ENCODE peak calls at places on chromosomes 3 and 15, in ten cellular contexts. One of them, this sample, is unnamed.

GRCh38 chr15:76327191-76328105 is 9.1 kb upstream of the ISL2 start:
- DNase-seq in Peyer's patch: no peak
- DNase-seq in mucosa of descending colon: no peak
- DNase-seq in BE2C: no peak
- DNase-seq in heart left ventricle: no peak
- DNase-seq in body of pancreas: no peak
- DNase-seq in GM12878: no peak
- DNase-seq in RWPE2: no peak
- DNase-seq in psoas muscle: no peak
- DNase-seq in right atrium auricular region: peak; percentile 51
- DNase-seq in this sample: no peak

GRCh38 chr15:60843482-60843881 is 364.5 kb upstream of the ICE2 start:
- DNase-seq in Peyer's patch: no peak
- DNase-seq in mucosa of descending colon: no peak
- DNase-seq in BE2C: no peak
- DNase-seq in heart left ventricle: no peak
- DNase-seq in body of pancreas: no peak
- DNase-seq in GM12878: no peak
- DNase-seq in RWPE2: no peak
- DNase-seq in psoas muscle: no peak
- DNase-seq in right atrium auricular region: no peak
- DNase-seq in this sample: no peak

GRCh38 chr15:68405426-68406250 is 26.3 kb downstream of the ITGA11 start:
- DNase-seq in Peyer's patch: no peak
- DNase-seq in mucosa of descending colon: no peak
- DNase-seq in BE2C: no peak
- DNase-seq in heart left ventricle: no peak
- DNase-seq in body of pancreas: no peak
- DNase-seq in GM12878: no peak
- DNase-seq in RWPE2: peak; percentile 37
- DNase-seq in psoas muscle: no peak
- DNase-seq in right atrium auricular region: peak; percentile 54
- DNase-seq in this sample: no peak

GRCh38 chr15:77012868-77013267 is 17.9 kb downstream of the PSTPIP1 start:
- DNase-seq in Peyer's patch: no peak
- DNase-seq in mucosa of descending colon: no peak
- DNase-seq in BE2C: no peak
- DNase-seq in heart left ventricle: no peak
- DNase-seq in body of pancreas: no peak
- DNase-seq in GM12878: no peak
- DNase-seq in RWPE2: no peak
- DNase-seq in psoas muscle: no peak
- DNase-seq in right atrium auricular region: no peak
- DNase-seq in this sample: no peak

GRCh38 chr3:182240474-182240873 is 528.7 kb downstream of the SOX2 start:
- DNase-seq in Peyer's patch: no peak
- DNase-seq in mucosa of descending colon: no peak
- DNase-seq in BE2C: no peak
- DNase-seq in heart left ventricle: no peak
- DNase-seq in body of pancreas: no peak
- DNase-seq in GM12878: no peak
- DNase-seq in RWPE2: no peak
- DNase-seq in psoas muscle: no peak
- DNase-seq in right atrium auricular region: no peak
- DNase-seq in this sample: no peak

GRCh38 chr3:21551019-21551418 is 200.0 kb downstream of the ZNF385D start:
- DNase-seq in Peyer's patch: no peak
- DNase-seq in mucosa of descending colon: no peak
- DNase-seq in BE2C: no peak
- DNase-seq in heart left ventricle: no peak
- DNase-seq in body of pancreas: no peak
- DNase-seq in GM12878: no peak
- DNase-seq in RWPE2: no peak
- DNase-seq in psoas muscle: no peak
- DNase-seq in right atrium auricular region: no peak
- DNase-seq in this sample: peak; percentile 28

GRCh38 chr3:12556243-12556722 is 604 bp upstream of the MKRN2 start:
- DNase-seq in Peyer's patch: no peak
- DNase-seq in mucosa of descending colon: peak; percentile 10
- DNase-seq in BE2C: no peak
- DNase-seq in heart left ventricle: no peak
- DNase-seq in body of pancreas: no peak
- DNase-seq in GM12878: no peak
- DNase-seq in RWPE2: no peak
- DNase-seq in psoas muscle: no peak
- DNase-seq in right atrium auricular region: no peak
- DNase-seq in this sample: no peak

GRCh38 chr15:42737529-42738328 is 801 bp upstream of the CDAN1 start:
- DNase-seq in Peyer's patch: no peak
- DNase-seq in mucosa of descending colon: peak; percentile 73
- DNase-seq in BE2C: peak; percentile 34
- DNase-seq in heart left ventricle: no peak
- DNase-seq in body of pancreas: no peak
- DNase-seq in GM12878: no peak
- DNase-seq in RWPE2: peak; percentile 53
- DNase-seq in psoas muscle: no peak
- DNase-seq in right atrium auricular region: no peak
- DNase-seq in this sample: peak; percentile 43

GRCh38 chr15:71278989-71279756 is 163.9 kb downstream of the THSD4 start:
- DNase-seq in Peyer's patch: no peak
- DNase-seq in mucosa of descending colon: peak; percentile 86
- DNase-seq in BE2C: peak; percentile 51
- DNase-seq in heart left ventricle: peak; percentile 58
- DNase-seq in body of pancreas: peak; percentile 86
- DNase-seq in GM12878: no peak
- DNase-seq in RWPE2: peak; percentile 94
- DNase-seq in psoas muscle: peak; percentile 37
- DNase-seq in right atrium auricular region: peak; percentile 81
- DNase-seq in this sample: peak; percentile 81

GRCh38 chr3:4322635-4323034 is 19.5 kb downstream of the SETMAR start:
- DNase-seq in Peyer's patch: no peak
- DNase-seq in mucosa of descending colon: no peak
- DNase-seq in BE2C: no peak
- DNase-seq in heart left ventricle: no peak
- DNase-seq in body of pancreas: no peak
- DNase-seq in GM12878: no peak
- DNase-seq in RWPE2: no peak
- DNase-seq in psoas muscle: no peak
- DNase-seq in right atrium auricular region: no peak
- DNase-seq in this sample: peak; percentile 97

GRCh38 chr3:43629254-43629653 is 7.4 kb upstream of the ANO10 start:
- DNase-seq in Peyer's patch: no peak
- DNase-seq in mucosa of descending colon: no peak
- DNase-seq in BE2C: no peak
- DNase-seq in heart left ventricle: no peak
- DNase-seq in body of pancreas: no peak
- DNase-seq in GM12878: no peak
- DNase-seq in RWPE2: no peak
- DNase-seq in psoas muscle: no peak
- DNase-seq in right atrium auricular region: no peak
- DNase-seq in this sample: no peak

GRCh38 chr15:22224241-22224671 is 143.9 kb downstream of the OR4M2 start:
- DNase-seq in Peyer's patch: no peak
- DNase-seq in mucosa of descending colon: no peak
- DNase-seq in BE2C: no peak
- DNase-seq in heart left ventricle: no peak
- DNase-seq in body of pancreas: no peak
- DNase-seq in GM12878: no peak
- DNase-seq in RWPE2: peak; percentile 56
- DNase-seq in psoas muscle: no peak
- DNase-seq in right atrium auricular region: no peak
- DNase-seq in this sample: no peak
- H3K9me3 ChIP-seq in Peyer's patch: no peaks in the 10 kb centered on the region
- H3K9me3 ChIP-seq in mucosa of descending colon: peaks cover 66% of the 10 kb centered on the region
- H3K9me3 ChIP-seq in BE2C: no peaks in the 10 kb centered on the region
- H3K9me3 ChIP-seq in heart left ventricle: no peaks in the 10 kb centered on the region
- H3K9me3 ChIP-seq in body of pancreas: no peaks in the 10 kb centered on the region
- H3K9me3 ChIP-seq in GM12878: no peaks in the 10 kb centered on the region
- H3K9me3 ChIP-seq in RWPE2: no peaks in the 10 kb centered on the region
- H3K9me3 ChIP-seq in psoas muscle: no peaks in the 10 kb centered on the region
- H3K9me3 ChIP-seq in right atrium auricular region: no peaks in the 10 kb centered on the region
- H3K9me3 ChIP-seq in this sample: no peaks in the 10 kb centered on the region

GRCh38 chr3:114848643-114849350 is 298.3 kb downstream of the ZBTB20 start:
- DNase-seq in Peyer's patch: no peak
- DNase-seq in mucosa of descending colon: no peak
- DNase-seq in BE2C: peak; percentile 50
- DNase-seq in heart left ventricle: no peak
- DNase-seq in body of pancreas: peak; percentile 19
- DNase-seq in GM12878: no peak
- DNase-seq in RWPE2: no peak
- DNase-seq in psoas muscle: no peak
- DNase-seq in right atrium auricular region: no peak
- DNase-seq in this sample: no peak

GRCh38 chr3:114847564-114847963 is 299.5 kb downstream of the ZBTB20 start:
- DNase-seq in Peyer's patch: no peak
- DNase-seq in mucosa of descending colon: no peak
- DNase-seq in BE2C: no peak
- DNase-seq in heart left ventricle: no peak
- DNase-seq in body of pancreas: peak; percentile 28
- DNase-seq in GM12878: no peak
- DNase-seq in RWPE2: no peak
- DNase-seq in psoas muscle: no peak
- DNase-seq in right atrium auricular region: no peak
- DNase-seq in this sample: no peak

GRCh38 chr3:114846252-114846651 is 300.8 kb downstream of the ZBTB20 start:
- DNase-seq in Peyer's patch: no peak
- DNase-seq in mucosa of descending colon: no peak
- DNase-seq in BE2C: no peak
- DNase-seq in heart left ventricle: no peak
- DNase-seq in body of pancreas: peak; percentile 13
- DNase-seq in GM12878: no peak
- DNase-seq in RWPE2: no peak
- DNase-seq in psoas muscle: no peak
- DNase-seq in right atrium auricular region: no peak
- DNase-seq in this sample: no peak

GRCh38 chr3:114846779-114847178 is 300.3 kb downstream of the ZBTB20 start:
- DNase-seq in Peyer's patch: no peak
- DNase-seq in mucosa of descending colon: no peak
- DNase-seq in BE2C: no peak
- DNase-seq in heart left ventricle: no peak
- DNase-seq in body of pancreas: no peak
- DNase-seq in GM12878: no peak
- DNase-seq in RWPE2: no peak
- DNase-seq in psoas muscle: no peak
- DNase-seq in right atrium auricular region: no peak
- DNase-seq in this sample: peak; percentile 45

GRCh38 chr3:114848087-114848486 is 299.0 kb downstream of the ZBTB20 start:
- DNase-seq in Peyer's patch: no peak
- DNase-seq in mucosa of descending colon: no peak
- DNase-seq in BE2C: peak; percentile 11
- DNase-seq in heart left ventricle: no peak
- DNase-seq in body of pancreas: peak; percentile 37
- DNase-seq in GM12878: no peak
- DNase-seq in RWPE2: no peak
- DNase-seq in psoas muscle: no peak
- DNase-seq in right atrium auricular region: no peak
- DNase-seq in this sample: no peak
- H3K9me3 ChIP-seq in Peyer's patch: no peaks in the 10 kb centered on the region
- H3K9me3 ChIP-seq in mucosa of descending colon: no peaks in the 10 kb centered on the region
- H3K9me3 ChIP-seq in BE2C: no peaks in the 10 kb centered on the region
- H3K9me3 ChIP-seq in heart left ventricle: no peaks in the 10 kb centered on the region
- H3K9me3 ChIP-seq in body of pancreas: no peaks in the 10 kb centered on the region
- H3K9me3 ChIP-seq in GM12878: no peaks in the 10 kb centered on the region
- H3K9me3 ChIP-seq in RWPE2: no peaks in the 10 kb centered on the region
- H3K9me3 ChIP-seq in psoas muscle: no peaks in the 10 kb centered on the region
- H3K9me3 ChIP-seq in right atrium auricular region: no peaks in the 10 kb centered on the region
- H3K9me3 ChIP-seq in this sample: no peaks in the 10 kb centered on the region

GRCh38 chr15:85750807-85751730 is 43.7 kb downstream of the KLHL25 start:
- DNase-seq in Peyer's patch: peak; percentile 46
- DNase-seq in mucosa of descending colon: no peak
- DNase-seq in BE2C: no peak
- DNase-seq in heart left ventricle: peak; percentile 53
- DNase-seq in body of pancreas: peak; percentile 19
- DNase-seq in GM12878: no peak
- DNase-seq in RWPE2: peak; percentile 68
- DNase-seq in psoas muscle: no peak
- DNase-seq in right atrium auricular region: no peak
- DNase-seq in this sample: no peak

GRCh38 chr15:85749261-85750151 is 45.2 kb downstream of the KLHL25 start:
- DNase-seq in Peyer's patch: peak; percentile 48
- DNase-seq in mucosa of descending colon: peak; percentile 26
- DNase-seq in BE2C: no peak
- DNase-seq in heart left ventricle: peak; percentile 73
- DNase-seq in body of pancreas: peak; percentile 17
- DNase-seq in GM12878: no peak
- DNase-seq in RWPE2: peak; percentile 60
- DNase-seq in psoas muscle: no peak
- DNase-seq in right atrium auricular region: peak; percentile 80
- DNase-seq in this sample: no peak

GRCh38 chr15:85748729-85749128 is 46.0 kb downstream of the KLHL25 start:
- DNase-seq in Peyer's patch: no peak
- DNase-seq in mucosa of descending colon: no peak
- DNase-seq in BE2C: no peak
- DNase-seq in heart left ventricle: no peak
- DNase-seq in body of pancreas: peak; percentile 10
- DNase-seq in GM12878: no peak
- DNase-seq in RWPE2: peak; percentile 61
- DNase-seq in psoas muscle: no peak
- DNase-seq in right atrium auricular region: peak; percentile 54
- DNase-seq in this sample: no peak

GRCh38 chr15:85751731-85752421 is 42.8 kb downstream of the KLHL25 start:
- DNase-seq in Peyer's patch: no peak
- DNase-seq in mucosa of descending colon: no peak
- DNase-seq in BE2C: no peak
- DNase-seq in heart left ventricle: no peak
- DNase-seq in body of pancreas: peak; percentile 29
- DNase-seq in GM12878: no peak
- DNase-seq in RWPE2: peak; percentile 66
- DNase-seq in psoas muscle: no peak
- DNase-seq in right atrium auricular region: no peak
- DNase-seq in this sample: no peak

DNA sequence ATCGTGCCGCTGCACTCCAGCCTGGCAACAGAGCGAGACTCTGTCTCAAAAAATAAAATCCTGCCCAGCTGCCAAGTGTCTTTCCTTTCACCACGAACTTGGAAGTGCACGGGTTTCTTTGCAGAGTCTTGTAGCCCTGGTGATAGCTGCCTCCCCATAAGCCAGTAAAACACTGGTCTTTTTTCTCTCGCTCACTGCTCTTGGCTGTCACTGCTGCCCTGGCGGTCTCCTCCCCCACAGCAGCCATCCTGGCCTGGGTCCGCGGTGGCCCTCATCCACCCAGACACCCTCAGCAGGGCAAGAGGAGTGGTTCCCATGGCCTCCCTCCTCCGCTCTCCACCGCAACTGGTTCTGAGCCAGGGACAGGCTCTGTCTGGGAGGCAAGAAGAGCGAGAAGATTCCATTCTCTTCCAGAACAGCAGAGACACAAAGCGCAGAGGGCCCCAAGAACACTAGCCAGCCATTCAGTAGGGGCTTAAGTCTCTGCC is 44.4 kb downstream of the KLHL25 start:
- DNase-seq in Peyer's patch: peak; percentile 54
- DNase-seq in mucosa of descending colon: peak; percentile 23
- DNase-seq in BE2C: no peak
- DNase-seq in heart left ventricle: peak; percentile 85
- DNase-seq in body of pancreas: peak; percentile 45
- DNase-seq in GM12878: no peak
- DNase-seq in RWPE2: peak; percentile 54
- DNase-seq in psoas muscle: peak; percentile 83
- DNase-seq in right atrium auricular region: peak; percentile 84
- DNase-seq in this sample: no peak
- H3K9me3 ChIP-seq in Peyer's patch: no peaks in the 10 kb centered on the region
- H3K9me3 ChIP-seq in mucosa of descending colon: no peaks in the 10 kb centered on the region
- H3K9me3 ChIP-seq in BE2C: no peaks in the 10 kb centered on the region
- H3K9me3 ChIP-seq in heart left ventricle: no peaks in the 10 kb centered on the region
- H3K9me3 ChIP-seq in body of pancreas: no peaks in the 10 kb centered on the region
- H3K9me3 ChIP-seq in GM12878: no peaks in the 10 kb centered on the region
- H3K9me3 ChIP-seq in RWPE2: no peaks in the 10 kb centered on the region
- H3K9me3 ChIP-seq in psoas muscle: no peaks in the 10 kb centered on the region
- H3K9me3 ChIP-seq in right atrium auricular region: no peaks in the 10 kb centered on the region
- H3K9me3 ChIP-seq in this sample: no peaks in the 10 kb centered on the region

GRCh38 chr15:79916424-79916823 is 19.6 kb upstream of the MTHFS start:
- DNase-seq in Peyer's patch: no peak
- DNase-seq in mucosa of descending colon: no peak
- DNase-seq in BE2C: no peak
- DNase-seq in heart left ventricle: no peak
- DNase-seq in body of pancreas: no peak
- DNase-seq in GM12878: no peak
- DNase-seq in RWPE2: no peak
- DNase-seq in psoas muscle: no peak
- DNase-seq in right atrium auricular region: no peak
- DNase-seq in this sample: no peak
- H3K9me3 ChIP-seq in Peyer's patch: no peaks in the 10 kb centered on the region
- H3K9me3 ChIP-seq in mucosa of descending colon: peaks cover 92% of the 10 kb centered on the region
- H3K9me3 ChIP-seq in BE2C: peaks cover 15% of the 10 kb centered on the region
- H3K9me3 ChIP-seq in heart left ventricle: peaks cover 70% of the 10 kb centered on the region
- H3K9me3 ChIP-seq in body of pancreas: no peaks in the 10 kb centered on the region
- H3K9me3 ChIP-seq in GM12878: peaks cover 50% of the 10 kb centered on the region
- H3K9me3 ChIP-seq in RWPE2: peaks cover 52% of the 10 kb centered on the region
- H3K9me3 ChIP-seq in psoas muscle: peaks cover 65% of the 10 kb centered on the region
- H3K9me3 ChIP-seq in right atrium auricular region: peaks cover 20% of the 10 kb centered on the region
- H3K9me3 ChIP-seq in this sample: peaks cover 70% of the 10 kb centered on the region